ENCODE peak calls at places on chromosome 9, in eight cellular contexts. E is neuronal stem cell; C is GM23338; G is naive thymus-derived CD4-positive, alpha-beta T cell; M is effector memory CD4-positive, alpha-beta T cell; P is neural progenitor cell; Q is prostate gland; N is left lung. F is an unnamed sample. For H3K4me1, the result is how much of the 10 kb centered on the place peaks cover.

GRCh38 chr9:75083188-75083976 is 4.6 kb downstream of the NMRK1 start:
- DNase-seq in C (peak), Q (peak), M (peak), E (no peak), P (peak), N (peak), G (no peak), F (peak)

GRCh38 chr9:71758785-71759184 is 9.5 kb downstream of the CEMIP2 start:
- DNase-seq in C (no peak), M (no peak), Q (peak), E (no peak), P (no peak), N (no peak), G (no peak), F (no peak)

GRCh38 chr9:69963728-69964127 is 79.9 kb upstream of the MAMDC2 start:
- DNase-seq in E (no peak), P (no peak), M (no peak), N (no peak), Q (no peak), C (peak), G (no peak), F (no peak)

GRCh38 chr9:15142903-15143534 is 164.0 kb downstream of the TTC39B start:
- DNase-seq in M (no peak), G (peak), P (peak), E (peak), N (no peak), Q (no peak), C (peak), F (peak)

GRCh38 chr9:96052703-96053102 is 177.2 kb downstream of the ERCC6L2 start:
- DNase-seq in N (no peak), M (no peak), G (no peak), C (no peak), E (no peak), P (no peak), Q (no peak), F (no peak)

GRCh38 chr9:121631115-121631514 is 20.3 kb upstream of the DAB2IP start:
- DNase-seq in G (no peak), Q (no peak), P (no peak), C (no peak), N (no peak), E (no peak), M (no peak), F (no peak)

GRCh38 chr9:111016046-111017026 is 21.9 kb downstream of the LPAR1 start:
- DNase-seq in G (no peak), C (no peak), P (no peak), M (no peak), E (no peak), N (no peak), Q (no peak), F (no peak)

GRCh38 chr9:121107041-121107440 is 32.3 kb downstream of the CNTRL start:
- DNase-seq in N (no peak), P (no peak), Q (no peak), C (peak), M (no peak), G (peak), E (no peak), F (no peak)

GRCh38 chr9:128034821-128035764 is 32.0 kb downstream of the NAIF1 start:
- DNase-seq in Q (peak), G (peak), E (peak), N (peak), M (peak), P (peak), C (peak), F (peak)

GRCh38 chr9:117278020-117278419 is 136.8 kb downstream of the ASTN2 start:
- DNase-seq in C (no peak), N (no peak), P (no peak), Q (no peak), E (no peak), G (no peak), M (no peak), F (no peak)

GRCh38 chr9:38482918-38483592 is 58.8 kb upstream of the IGFBPL1 start:
- DNase-seq in P (no peak), M (no peak), C (peak), E (no peak), Q (no peak), G (no peak), N (no peak), F (no peak)

GRCh38 chr9:14343948-14344547 is 30.1 kb upstream of the NFIB start:
- DNase-seq in M (no peak), E (no peak), Q (no peak), P (peak), G (no peak), C (peak), N (no peak), F (no peak)

GRCh38 chr9:126788631-126789349 is 16.1 kb upstream of the ZBTB43 start:
- DNase-seq in P (no peak), G (no peak), N (no peak), M (no peak), Q (no peak), E (no peak), C (no peak), F (no peak)

GRCh38 chr9:78541868-78542267 is 244.9 kb downstream of the PSAT1 start:
- DNase-seq in P (no peak), G (no peak), N (no peak), C (no peak), E (no peak), Q (no peak), M (no peak), F (no peak)

GRCh38 chr9:133264235-133264764 is 10.7 kb downstream of the ABO start:
- DNase-seq in Q (no peak), M (no peak), C (no peak), E (no peak), N (no peak), G (no peak), P (no peak), F (no peak)

GRCh38 chr9:89850633-89851325 is 246.0 kb downstream of the GADD45G start:
- DNase-seq in P (no peak), E (no peak), C (no peak), N (no peak), Q (peak), G (no peak), M (no peak), F (no peak)

GRCh38 chr9:116975119-116975518 is 288.0 kb downstream of the TRIM32 start:
- DNase-seq in Q (no peak), N (no peak), P (no peak), C (no peak), G (no peak), M (no peak), E (no peak), F (no peak)

GRCh38 chr9:137435980-137436760 is 5.0 kb downstream of the ENTPD8 start:
- DNase-seq in G (no peak), P (no peak), M (no peak), C (no peak), E (no peak), N (peak), Q (peak), F (no peak)

GRCh38 chr9:90025816-90026215 is 421.0 kb downstream of the GADD45G start:
- DNase-seq in E (no peak), M (no peak), Q (no peak), P (no peak), C (no peak), N (no peak), G (no peak), F (no peak)

GRCh38 chr9:83981126-83981871 is 694 bp downstream of the RMI1 start:
- DNase-seq in M (no peak), P (peak), G (no peak), E (no peak), C (peak), Q (peak), N (no peak), F (no peak)

GRCh38 chr9:107397076-107398049 is 92.2 kb downstream of the KLF4 start:
- DNase-seq in M (no peak), Q (peak), C (no peak), P (no peak), N (no peak), E (no peak), G (no peak), F (no peak)

GRCh38 chr9:6576930-6577329 is 68.6 kb downstream of the GLDC start:
- DNase-seq in C (no peak), P (no peak), N (no peak), G (no peak), M (no peak), E (no peak), Q (no peak), F (no peak)

GRCh38 chr9:2545881-2546490 is 75.6 kb upstream of the VLDLR start:
- DNase-seq in N (no peak), P (no peak), Q (no peak), E (no peak), M (no peak), G (no peak), C (no peak), F (no peak)

GRCh38 chr9:106149956-106150355 is 455.6 kb downstream of the TMEM38B start:
- DNase-seq in C (no peak), G (no peak), Q (no peak), N (no peak), P (no peak), M (no peak), E (no peak), F (no peak)

GRCh38 chr9:121233906-121234901 is 32.5 kb upstream of the RAB14 start:
- DNase-seq in M (no peak), E (no peak), P (no peak), G (no peak), Q (no peak), C (no peak), N (no peak), F (no peak)

DNA sequence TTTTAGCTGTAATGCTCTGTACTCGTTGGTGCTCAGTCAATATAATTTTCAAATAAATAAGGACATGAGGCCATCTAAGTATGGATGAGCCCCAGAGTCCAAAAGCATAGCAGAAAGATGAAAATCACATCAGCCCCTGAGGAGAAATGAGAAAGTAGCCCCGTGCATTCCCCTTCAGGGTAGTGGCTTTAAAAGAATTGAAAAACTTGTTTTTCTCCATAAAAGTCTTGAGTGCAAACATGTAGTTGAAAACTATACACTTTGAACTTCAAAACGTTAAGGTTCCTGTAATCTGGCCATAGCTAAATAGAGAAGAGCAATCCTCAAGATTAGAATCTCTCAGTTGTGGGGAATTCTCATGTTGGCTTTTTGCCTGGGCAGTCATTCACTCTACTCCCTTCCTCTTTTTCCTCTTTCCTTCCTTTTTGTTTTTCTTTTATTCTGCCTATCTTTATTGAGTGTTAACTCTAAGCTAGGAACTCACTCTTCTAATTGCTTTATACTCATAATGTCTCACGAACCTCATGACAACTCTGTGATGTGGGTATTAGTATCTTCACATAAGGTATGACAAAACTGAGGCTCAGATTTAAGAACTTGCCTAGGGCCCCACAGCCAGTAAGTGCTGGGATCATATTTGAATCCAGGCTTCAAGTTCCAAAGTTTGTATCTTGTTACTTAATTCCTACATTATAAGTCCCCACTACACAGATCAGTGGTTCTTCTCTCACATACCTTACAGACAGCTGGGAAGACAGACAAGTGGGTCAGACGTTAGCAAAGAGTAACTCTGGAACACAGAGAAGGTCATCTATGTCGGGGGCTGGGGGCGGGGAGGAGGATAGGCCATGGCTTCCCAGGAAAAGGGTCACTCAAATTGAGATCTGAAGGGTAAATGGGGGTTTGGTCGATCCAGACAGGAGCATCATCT is 46.4 kb upstream of the ABCA1 start:
- DNase-seq in E (no peak), G (no peak), Q (no peak), M (no peak), C (no peak), P (no peak), N (no peak), F (no peak)
- H3K4me1 ChIP-seq in E (under half), G (under half), Q (under half), M (under half), C (under half), P (under half), N (under half), F (under half)

DNA sequence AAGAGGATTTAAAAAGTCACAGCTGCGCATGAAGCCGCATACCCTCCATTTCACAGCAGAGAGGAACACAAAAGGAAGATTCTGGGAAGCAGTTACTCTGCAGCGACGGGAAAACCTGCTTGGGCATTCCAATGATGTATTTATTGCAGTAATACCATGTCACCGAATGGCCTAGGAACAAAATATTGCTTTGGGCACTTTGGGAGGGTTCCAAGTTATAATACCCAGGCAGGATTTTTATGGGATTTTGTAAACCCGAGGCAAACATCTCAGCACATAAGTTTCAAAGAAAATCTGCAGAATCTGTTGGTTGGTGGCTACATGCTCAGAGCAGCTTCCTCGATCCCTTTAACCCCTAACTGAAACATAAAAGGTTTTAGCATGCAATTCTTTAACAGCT is 195.2 kb downstream of the MAPKAP1 start:
- DNase-seq in C (no peak), E (no peak), P (peak), M (no peak), Q (peak), N (no peak), G (no peak), F (no peak)
- H3K27ac ChIP-seq in C (peak), E (peak), P (peak), M (no peak), Q (peak), N (no peak), G (no peak), F (no peak)

GRCh38 chr9:94768766-94769165 is 42.3 kb downstream of the AOPEP start:
- DNase-seq in E (no peak), Q (no peak), N (no peak), C (no peak), G (no peak), M (no peak), P (no peak), F (no peak)
- H3K4me1 ChIP-seq in E (under half), Q (under half), N (under half), C (under half), G (under half), M (under half), P (under half), F (under half)

DNA sequence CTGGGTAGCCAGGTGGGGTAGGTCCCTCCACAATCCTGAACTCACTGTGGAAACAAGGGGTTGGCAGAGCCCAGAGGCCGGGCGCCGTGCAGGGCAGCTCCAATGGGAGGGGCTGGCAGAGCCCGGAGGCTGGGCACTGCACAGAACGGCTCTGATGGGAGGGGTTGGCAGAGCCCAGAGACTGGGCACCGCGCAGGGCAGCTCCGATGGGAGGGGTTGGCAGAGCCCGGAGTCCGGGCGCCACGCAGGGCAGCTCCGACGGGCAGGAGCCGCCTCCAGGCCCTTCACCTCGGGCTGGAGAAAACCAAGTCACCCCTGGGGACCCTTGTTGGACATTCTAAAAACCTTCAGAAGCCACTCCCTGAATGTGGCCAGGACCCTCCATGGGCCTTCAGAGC is 9.3 kb downstream of the NACC2 start:
- DNase-seq in G (no peak), E (no peak), P (no peak), Q (peak), N (peak), C (no peak), M (no peak), F (no peak)
- H3K27ac ChIP-seq in G (no peak), E (no peak), P (no peak), Q (no peak), N (peak), C (no peak), M (no peak), F (no peak)

GRCh38 chr9:93588641-93589609 is 12.5 kb downstream of the PHF2 start:
- DNase-seq in G (no peak), P (no peak), Q (no peak), M (no peak), E (no peak), C (no peak), N (no peak), F (no peak)
- H3K4me1 ChIP-seq in G (under half), P (under half), Q (under half), M (under half), E (under half), C (under half), N (under half), F (under half)

GRCh38 chr9:93486269-93486668 is 32.9 kb upstream of the FAM120AOS start:
- DNase-seq in E (no peak), C (no peak), N (no peak), P (no peak), Q (no peak), G (no peak), M (no peak), F (no peak)
- H3K27ac ChIP-seq in E (no peak), C (peak), N (no peak), P (no peak), Q (no peak), G (no peak), M (no peak), F (no peak)

GRCh38 chr9:124661184-124661755 is 109.8 kb downstream of the NR6A1 start:
- DNase-seq in M (no peak), N (no peak), C (no peak), G (no peak), E (no peak), Q (no peak), P (peak), F (no peak)

GRCh38 chr9:124659099-124659659 is 111.9 kb downstream of the NR6A1 start:
- DNase-seq in P (peak), M (no peak), G (peak), C (peak), N (peak), E (peak), Q (peak), F (no peak)

GRCh38 chr9:124658165-124659017 is 112.7 kb downstream of the NR6A1 start:
- DNase-seq in M (no peak), N (no peak), E (peak), Q (peak), C (peak), G (peak), P (peak), F (peak)

GRCh38 chr9:124662561-124662960 is 108.5 kb downstream of the NR6A1 start:
- DNase-seq in E (no peak), N (no peak), Q (no peak), G (no peak), P (no peak), C (no peak), M (no peak), F (no peak)

GRCh38 chr9:124660341-124660801 is 110.7 kb downstream of the NR6A1 start:
- DNase-seq in N (no peak), Q (no peak), P (peak), M (no peak), C (peak), G (peak), E (peak), F (no peak)
- H3K4me1 ChIP-seq in N (under half), Q (under half), P (under half), M (under half), C (under half), G (under half), E (under half), F (under half)

GRCh38 chr9:114272739-114273431 is 50.0 kb upstream of the ORM1 start:
- DNase-seq in C (no peak), G (no peak), P (no peak), M (no peak), E (no peak), N (no peak), Q (no peak), F (no peak)
- H3K27ac ChIP-seq in C (no peak), G (no peak), P (no peak), M (no peak), E (no peak), N (no peak), Q (no peak), F (no peak)

GRCh38 chr9:93126151-93126781 is 7.8 kb downstream of the NINJ1 start:
- DNase-seq in M (no peak), P (no peak), G (no peak), Q (no peak), E (no peak), C (no peak), N (no peak), F (no peak)
- H3K4me1 ChIP-seq in M (under half), P (under half), G (half or more), Q (under half), E (under half), C (under half), N (half or more), F (half or more)

F was measured in CD4-positive, alpha-beta memory T cell.